ENCODE peak calls at places on chromosomes 16 and 17, in eight cellular contexts. One of them, this sample, is unnamed.

GRCh38 chr16:81515281-81515680 is 70.7 kb downstream of the CMIP start:
- DNase-seq in SJSA1: no peak
- DNase-seq in stomach: no peak
- DNase-seq in lower lobe of right lung: no peak
- DNase-seq in CD8-positive, alpha-beta T cell: no peak
- DNase-seq in heart right ventricle: no peak
- DNase-seq in endodermal cell: no peak
- DNase-seq in skeletal muscle cell: no peak
- DNase-seq in this sample: no peak

GRCh38 chr16:86740817-86741799 is 162.8 kb downstream of the FOXL1 start:
- DNase-seq in endodermal cell: peak
- DNase-seq in heart right ventricle: peak
- DNase-seq in CD8-positive, alpha-beta T cell: no peak
- DNase-seq in lower lobe of right lung: no peak
- DNase-seq in skeletal muscle cell: peak
- DNase-seq in SJSA1: peak
- DNase-seq in stomach: no peak
- DNase-seq in this sample: peak

GRCh38 chr17:81071761-81072741 is 37.1 kb downstream of the BAIAP2 start:
- DNase-seq in endodermal cell: no peak
- DNase-seq in stomach: peak
- DNase-seq in skeletal muscle cell: no peak
- DNase-seq in SJSA1: no peak
- DNase-seq in lower lobe of right lung: peak
- DNase-seq in heart right ventricle: no peak
- DNase-seq in CD8-positive, alpha-beta T cell: no peak
- DNase-seq in this sample: no peak

GRCh38 chr17:44587339-44587738 is 30.1 kb downstream of the FZD2 start:
- DNase-seq in SJSA1: peak
- DNase-seq in CD8-positive, alpha-beta T cell: no peak
- DNase-seq in lower lobe of right lung: peak
- DNase-seq in stomach: peak
- DNase-seq in heart right ventricle: peak
- DNase-seq in endodermal cell: peak
- DNase-seq in skeletal muscle cell: peak
- DNase-seq in this sample: peak

GRCh38 chr16:67428146-67428731 is 2.7 kb upstream of the HSD11B2 start:
- DNase-seq in CD8-positive, alpha-beta T cell: peak
- DNase-seq in stomach: peak
- DNase-seq in skeletal muscle cell: no peak
- DNase-seq in endodermal cell: peak
- DNase-seq in lower lobe of right lung: peak
- DNase-seq in SJSA1: peak
- DNase-seq in heart right ventricle: peak
- DNase-seq in this sample: peak

GRCh38 chr16:22948603-22949368 is 134.8 kb downstream of the HS3ST2 start:
- DNase-seq in CD8-positive, alpha-beta T cell: no peak
- DNase-seq in stomach: peak
- DNase-seq in lower lobe of right lung: peak
- DNase-seq in SJSA1: peak
- DNase-seq in skeletal muscle cell: peak
- DNase-seq in heart right ventricle: peak
- DNase-seq in endodermal cell: peak
- DNase-seq in this sample: peak

GRCh38 chr16:48959204-48959603 is 322.4 kb downstream of the CBLN1 start:
- DNase-seq in CD8-positive, alpha-beta T cell: no peak
- DNase-seq in heart right ventricle: peak
- DNase-seq in lower lobe of right lung: no peak
- DNase-seq in skeletal muscle cell: no peak
- DNase-seq in endodermal cell: no peak
- DNase-seq in SJSA1: no peak
- DNase-seq in stomach: no peak
- DNase-seq in this sample: peak

GRCh38 chr16:49274936-49275730 is 6.5 kb downstream of the CBLN1 start:
- DNase-seq in stomach: no peak
- DNase-seq in CD8-positive, alpha-beta T cell: no peak
- DNase-seq in lower lobe of right lung: no peak
- DNase-seq in endodermal cell: peak
- DNase-seq in heart right ventricle: no peak
- DNase-seq in skeletal muscle cell: no peak
- DNase-seq in SJSA1: no peak
- DNase-seq in this sample: no peak

GRCh38 chr16:11361751-11362742 is 16.8 kb downstream of the RMI2 start:
- DNase-seq in skeletal muscle cell: no peak
- DNase-seq in stomach: no peak
- DNase-seq in SJSA1: no peak
- DNase-seq in endodermal cell: no peak
- DNase-seq in CD8-positive, alpha-beta T cell: peak
- DNase-seq in heart right ventricle: no peak
- DNase-seq in lower lobe of right lung: no peak
- DNase-seq in this sample: no peak

GRCh38 chr16:85347213-85347591 is 234.9 kb upstream of the CIBAR2 start:
- DNase-seq in skeletal muscle cell: no peak
- DNase-seq in endodermal cell: peak
- DNase-seq in heart right ventricle: no peak
- DNase-seq in lower lobe of right lung: no peak
- DNase-seq in SJSA1: no peak
- DNase-seq in stomach: peak
- DNase-seq in CD8-positive, alpha-beta T cell: no peak
- DNase-seq in this sample: peak

GRCh38 chr17:76449126-76449525 is 3.8 kb downstream of the UBE2O start:
- DNase-seq in SJSA1: no peak
- DNase-seq in skeletal muscle cell: no peak
- DNase-seq in heart right ventricle: no peak
- DNase-seq in endodermal cell: no peak
- DNase-seq in stomach: no peak
- DNase-seq in CD8-positive, alpha-beta T cell: no peak
- DNase-seq in lower lobe of right lung: no peak
- DNase-seq in this sample: no peak

GRCh38 chr17:81345211-81346089 is 49.8 kb upstream of the BAHCC1 start:
- DNase-seq in lower lobe of right lung: peak
- DNase-seq in heart right ventricle: peak
- DNase-seq in endodermal cell: peak
- DNase-seq in CD8-positive, alpha-beta T cell: peak
- DNase-seq in SJSA1: peak
- DNase-seq in skeletal muscle cell: peak
- DNase-seq in stomach: peak
- DNase-seq in this sample: peak

DNA sequence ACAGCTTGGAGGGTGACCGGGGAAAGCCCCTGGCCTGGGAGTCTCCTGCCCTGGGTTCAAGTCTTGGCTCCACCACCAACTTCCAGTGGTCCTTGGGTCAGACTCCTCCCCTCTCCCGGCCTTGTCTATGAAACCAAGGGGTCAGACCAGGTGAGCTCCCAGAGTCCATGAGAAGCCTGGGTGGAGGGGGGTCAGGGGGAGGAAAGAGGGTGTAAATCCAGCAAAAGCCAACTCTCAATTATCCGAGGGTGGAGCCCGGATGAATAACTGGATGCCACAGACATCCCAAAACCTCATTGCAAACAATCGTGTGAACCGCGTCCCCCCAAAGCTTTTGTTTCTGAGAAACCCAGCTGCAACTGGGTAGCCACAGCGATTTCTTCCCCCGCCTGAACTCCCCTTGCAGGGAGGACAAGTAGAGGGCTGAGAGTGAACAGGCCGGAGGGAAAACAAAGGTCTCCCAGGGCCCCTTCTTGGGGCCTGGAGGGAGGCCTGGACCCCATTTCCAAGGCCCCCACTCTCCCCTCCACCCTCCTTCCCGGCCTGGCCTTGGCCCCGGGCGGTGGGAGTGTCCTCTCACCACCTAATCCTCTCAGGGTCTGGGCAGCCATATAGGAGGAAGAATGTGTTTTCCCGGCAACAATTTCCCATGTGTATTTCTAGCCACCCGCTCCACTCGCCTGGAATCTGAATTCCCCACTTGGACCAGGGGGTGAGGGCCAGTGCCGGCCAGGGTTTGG is 2.5 kb downstream of the GLIS2 start:
- DNase-seq in lower lobe of right lung: no peak
- DNase-seq in stomach: no peak
- DNase-seq in SJSA1: no peak
- DNase-seq in skeletal muscle cell: no peak
- DNase-seq in heart right ventricle: no peak
- DNase-seq in endodermal cell: no peak
- DNase-seq in CD8-positive, alpha-beta T cell: no peak
- DNase-seq in this sample: no peak
- H3K4me3 ChIP-seq in lower lobe of right lung: peak
- H3K4me3 ChIP-seq in stomach: no peak
- H3K4me3 ChIP-seq in SJSA1: no peak
- H3K4me3 ChIP-seq in skeletal muscle cell: peak
- H3K4me3 ChIP-seq in heart right ventricle: no peak
- H3K4me3 ChIP-seq in endodermal cell: no peak
- H3K4me3 ChIP-seq in CD8-positive, alpha-beta T cell: no peak
- H3K4me3 ChIP-seq in this sample: no peak

GRCh38 chr16:3950343-3951193 is 70.1 kb upstream of the CREBBP start:
- DNase-seq in stomach: peak
- DNase-seq in CD8-positive, alpha-beta T cell: no peak
- DNase-seq in skeletal muscle cell: peak
- DNase-seq in heart right ventricle: peak
- DNase-seq in lower lobe of right lung: peak
- DNase-seq in endodermal cell: peak
- DNase-seq in SJSA1: peak
- DNase-seq in this sample: peak
- H3K4me3 ChIP-seq in stomach: peak
- H3K4me3 ChIP-seq in CD8-positive, alpha-beta T cell: no peak
- H3K4me3 ChIP-seq in skeletal muscle cell: peak
- H3K4me3 ChIP-seq in heart right ventricle: no peak
- H3K4me3 ChIP-seq in lower lobe of right lung: peak
- H3K4me3 ChIP-seq in endodermal cell: no peak
- H3K4me3 ChIP-seq in SJSA1: peak
- H3K4me3 ChIP-seq in this sample: no peak

DNA sequence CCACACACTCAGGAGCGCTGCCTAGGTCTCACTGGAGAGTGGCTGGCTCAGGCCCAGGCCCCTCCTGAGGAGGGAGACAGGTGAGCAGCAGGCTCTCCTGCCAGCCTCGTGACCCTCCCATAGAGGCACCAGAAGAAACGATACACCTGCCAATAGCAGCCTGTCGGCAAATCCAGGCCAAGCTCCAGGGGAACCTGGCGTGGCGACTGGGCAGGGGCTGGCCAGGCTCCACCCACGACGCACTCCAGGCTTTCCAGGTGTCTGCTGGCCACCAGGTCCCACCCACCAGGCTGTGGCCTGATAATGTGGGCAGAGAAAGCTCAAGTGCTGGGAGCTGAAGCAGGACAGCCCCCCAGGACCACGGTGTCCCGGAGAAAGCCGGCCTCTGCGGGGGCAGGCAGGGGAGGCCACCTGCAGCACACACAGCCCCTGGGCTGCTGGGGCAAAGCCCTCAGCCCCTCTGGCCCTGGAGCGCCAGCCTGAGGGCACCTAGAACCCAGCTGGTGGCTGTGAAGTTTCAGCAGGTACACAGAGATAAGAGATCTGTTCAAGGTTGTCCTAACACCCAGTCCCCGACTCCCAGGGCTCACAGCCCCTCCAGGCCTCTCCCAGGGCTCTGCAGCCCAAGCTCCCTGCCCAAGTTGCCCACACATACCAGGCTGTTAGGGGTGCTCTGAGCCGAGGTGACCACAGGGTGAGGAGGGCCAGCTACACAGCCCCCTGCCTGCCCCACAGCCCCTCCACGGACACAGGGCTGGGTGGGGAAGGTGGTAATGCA is 2.4 kb downstream of the PGAP6 start:
- DNase-seq in SJSA1: no peak
- DNase-seq in stomach: peak
- DNase-seq in endodermal cell: peak
- DNase-seq in CD8-positive, alpha-beta T cell: no peak
- DNase-seq in heart right ventricle: no peak
- DNase-seq in skeletal muscle cell: no peak
- DNase-seq in lower lobe of right lung: peak
- DNase-seq in this sample: peak
- H3K4me3 ChIP-seq in SJSA1: no peak
- H3K4me3 ChIP-seq in stomach: no peak
- H3K4me3 ChIP-seq in endodermal cell: peak
- H3K4me3 ChIP-seq in CD8-positive, alpha-beta T cell: peak
- H3K4me3 ChIP-seq in heart right ventricle: no peak
- H3K4me3 ChIP-seq in skeletal muscle cell: no peak
- H3K4me3 ChIP-seq in lower lobe of right lung: peak
- H3K4me3 ChIP-seq in this sample: no peak

GRCh38 chr17:12898110-12898509 is 108.8 kb downstream of the ARHGAP44 start:
- DNase-seq in lower lobe of right lung: no peak
- DNase-seq in SJSA1: no peak
- DNase-seq in skeletal muscle cell: no peak
- DNase-seq in heart right ventricle: no peak
- DNase-seq in stomach: no peak
- DNase-seq in CD8-positive, alpha-beta T cell: no peak
- DNase-seq in endodermal cell: peak
- DNase-seq in this sample: no peak
- H3K4me3 ChIP-seq in lower lobe of right lung: no peak
- H3K4me3 ChIP-seq in SJSA1: no peak
- H3K4me3 ChIP-seq in skeletal muscle cell: no peak
- H3K4me3 ChIP-seq in heart right ventricle: no peak
- H3K4me3 ChIP-seq in stomach: no peak
- H3K4me3 ChIP-seq in CD8-positive, alpha-beta T cell: no peak
- H3K4me3 ChIP-seq in endodermal cell: no peak
- H3K4me3 ChIP-seq in this sample: no peak

DNA sequence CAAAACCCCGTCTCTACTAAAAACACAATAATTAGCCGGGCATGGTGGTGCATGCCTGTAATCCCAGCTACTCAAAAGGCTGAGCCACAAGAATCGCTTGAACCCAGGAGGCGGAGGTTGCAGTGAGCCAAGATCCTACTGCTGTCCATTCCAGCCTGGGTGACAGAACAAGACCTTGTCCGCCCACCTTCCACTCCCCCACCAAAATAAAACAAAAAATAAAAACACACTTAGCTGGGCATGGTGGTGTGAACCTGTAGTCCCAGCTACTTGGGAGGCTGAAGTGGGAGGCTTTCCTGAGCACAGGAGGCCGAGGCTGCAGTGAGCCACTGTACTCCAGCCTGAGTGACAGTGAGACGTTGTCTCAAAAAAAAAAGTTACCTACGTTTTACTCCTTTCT is 3.2 kb downstream of the PPM1E start:
- DNase-seq in CD8-positive, alpha-beta T cell: no peak
- DNase-seq in SJSA1: no peak
- DNase-seq in endodermal cell: no peak
- DNase-seq in lower lobe of right lung: no peak
- DNase-seq in skeletal muscle cell: no peak
- DNase-seq in stomach: no peak
- DNase-seq in heart right ventricle: no peak
- DNase-seq in this sample: no peak
- H3K4me3 ChIP-seq in CD8-positive, alpha-beta T cell: no peak
- H3K4me3 ChIP-seq in SJSA1: no peak
- H3K4me3 ChIP-seq in endodermal cell: no peak
- H3K4me3 ChIP-seq in lower lobe of right lung: no peak
- H3K4me3 ChIP-seq in skeletal muscle cell: no peak
- H3K4me3 ChIP-seq in stomach: no peak
- H3K4me3 ChIP-seq in heart right ventricle: no peak
- H3K4me3 ChIP-seq in this sample: no peak

GRCh38 chr17:39792523-39793221 is 54.9 kb downstream of the GRB7 start:
- DNase-seq in CD8-positive, alpha-beta T cell: no peak
- DNase-seq in endodermal cell: no peak
- DNase-seq in heart right ventricle: no peak
- DNase-seq in skeletal muscle cell: no peak
- DNase-seq in SJSA1: no peak
- DNase-seq in lower lobe of right lung: no peak
- DNase-seq in stomach: no peak
- DNase-seq in this sample: no peak
- H3K4me3 ChIP-seq in CD8-positive, alpha-beta T cell: peak
- H3K4me3 ChIP-seq in endodermal cell: no peak
- H3K4me3 ChIP-seq in heart right ventricle: no peak
- H3K4me3 ChIP-seq in skeletal muscle cell: no peak
- H3K4me3 ChIP-seq in SJSA1: no peak
- H3K4me3 ChIP-seq in lower lobe of right lung: no peak
- H3K4me3 ChIP-seq in stomach: no peak
- H3K4me3 ChIP-seq in this sample: no peak